ENCODE peak calls at places on chromosomes 6 and 20, in ten cellular contexts. One of them, this sample, is unnamed.

GRCh38 chr6:163679012-163679660 is 264.6 kb downstream of the QKI start:
- DNase-seq in mucosa of gallbladder: no peak
- DNase-seq in Peyer's patch: no peak
- DNase-seq in SK-MEL-5: no peak
- DNase-seq in GDM1: no peak
- DNase-seq in CD4-positive, alpha-beta T cell: no peak
- DNase-seq in LoVo: no peak
- DNase-seq in CD4-positive, alpha-beta memory T cell: no peak
- DNase-seq in SHP77 treated with DMSO at 0.1 percent for 48 hours: no peak
- DNase-seq in NCI-H774: no peak
- DNase-seq in this sample: no peak

GRCh38 chr6:133610974-133611373 is 277.9 kb upstream of the TCF21 start:
- DNase-seq in CD4-positive, alpha-beta memory T cell: no peak
- DNase-seq in NCI-H774: no peak
- DNase-seq in mucosa of gallbladder: no peak
- DNase-seq in SK-MEL-5: no peak
- DNase-seq in Peyer's patch: no peak
- DNase-seq in GDM1: no peak
- DNase-seq in LoVo: no peak
- DNase-seq in SHP77 treated with DMSO at 0.1 percent for 48 hours: no peak
- DNase-seq in CD4-positive, alpha-beta T cell: no peak
- DNase-seq in this sample: no peak

GRCh38 chr20:57835462-57836455 is 125.9 kb upstream of the PMEPA1 start:
- DNase-seq in NCI-H774: no peak
- DNase-seq in CD4-positive, alpha-beta memory T cell: no peak
- DNase-seq in SHP77 treated with DMSO at 0.1 percent for 48 hours: no peak
- DNase-seq in LoVo: no peak
- DNase-seq in CD4-positive, alpha-beta T cell: no peak
- DNase-seq in GDM1: no peak
- DNase-seq in Peyer's patch: no peak
- DNase-seq in SK-MEL-5: no peak
- DNase-seq in mucosa of gallbladder: no peak
- DNase-seq in this sample: no peak

GRCh38 chr6:19753822-19754221 is 83.3 kb upstream of the ID4 start:
- DNase-seq in SHP77 treated with DMSO at 0.1 percent for 48 hours: no peak
- DNase-seq in CD4-positive, alpha-beta memory T cell: no peak
- DNase-seq in Peyer's patch: no peak
- DNase-seq in LoVo: no peak
- DNase-seq in CD4-positive, alpha-beta T cell: no peak
- DNase-seq in NCI-H774: peak; percentile 79
- DNase-seq in SK-MEL-5: no peak
- DNase-seq in GDM1: no peak
- DNase-seq in mucosa of gallbladder: no peak
- DNase-seq in this sample: no peak

GRCh38 chr6:4671587-4672115 is 104.6 kb upstream of the CDYL start:
- DNase-seq in LoVo: no peak
- DNase-seq in CD4-positive, alpha-beta T cell: no peak
- DNase-seq in NCI-H774: no peak
- DNase-seq in SHP77 treated with DMSO at 0.1 percent for 48 hours: no peak
- DNase-seq in Peyer's patch: no peak
- DNase-seq in CD4-positive, alpha-beta memory T cell: no peak
- DNase-seq in GDM1: no peak
- DNase-seq in SK-MEL-5: no peak
- DNase-seq in mucosa of gallbladder: no peak
- DNase-seq in this sample: no peak

GRCh38 chr6:31652925-31653724 is 664 bp upstream of the BAG6 start:
- DNase-seq in CD4-positive, alpha-beta T cell: no peak
- DNase-seq in SK-MEL-5: peak; percentile 90
- DNase-seq in GDM1: peak; percentile 94
- DNase-seq in LoVo: no peak
- DNase-seq in NCI-H774: peak; percentile 91
- DNase-seq in Peyer's patch: peak; percentile 96
- DNase-seq in SHP77 treated with DMSO at 0.1 percent for 48 hours: no peak
- DNase-seq in CD4-positive, alpha-beta memory T cell: no peak
- DNase-seq in mucosa of gallbladder: peak; percentile 90
- DNase-seq in this sample: peak; percentile 92

GRCh38 chr6:117483645-117484016 is 1.2 kb downstream of the DCBLD1 start:
- DNase-seq in NCI-H774: peak; percentile 47
- DNase-seq in GDM1: no peak
- DNase-seq in LoVo: peak; percentile 24
- DNase-seq in SK-MEL-5: peak; percentile 32
- DNase-seq in mucosa of gallbladder: no peak
- DNase-seq in SHP77 treated with DMSO at 0.1 percent for 48 hours: peak; percentile 36
- DNase-seq in CD4-positive, alpha-beta memory T cell: peak; percentile 14
- DNase-seq in Peyer's patch: no peak
- DNase-seq in CD4-positive, alpha-beta T cell: no peak
- DNase-seq in this sample: peak; percentile 32

GRCh38 chr6:155128971-155129370 is 133.9 kb downstream of the TIAM2 start:
- DNase-seq in SK-MEL-5: no peak
- DNase-seq in SHP77 treated with DMSO at 0.1 percent for 48 hours: no peak
- DNase-seq in CD4-positive, alpha-beta T cell: no peak
- DNase-seq in CD4-positive, alpha-beta memory T cell: no peak
- DNase-seq in LoVo: no peak
- DNase-seq in Peyer's patch: no peak
- DNase-seq in mucosa of gallbladder: no peak
- DNase-seq in GDM1: no peak
- DNase-seq in NCI-H774: no peak
- DNase-seq in this sample: no peak

GRCh38 chr20:45433316-45433715 is 17.4 kb downstream of the PIGT start:
- DNase-seq in SK-MEL-5: no peak
- DNase-seq in GDM1: no peak
- DNase-seq in mucosa of gallbladder: peak; percentile 53
- DNase-seq in CD4-positive, alpha-beta T cell: no peak
- DNase-seq in Peyer's patch: peak; percentile 57
- DNase-seq in SHP77 treated with DMSO at 0.1 percent for 48 hours: no peak
- DNase-seq in NCI-H774: no peak
- DNase-seq in LoVo: no peak
- DNase-seq in CD4-positive, alpha-beta memory T cell: no peak
- DNase-seq in this sample: no peak

GRCh38 chr6:22521035-22521434 is 48.3 kb upstream of the HDGFL1 start:
- DNase-seq in SK-MEL-5: no peak
- DNase-seq in NCI-H774: no peak
- DNase-seq in GDM1: no peak
- DNase-seq in LoVo: peak; percentile 1
- DNase-seq in SHP77 treated with DMSO at 0.1 percent for 48 hours: no peak
- DNase-seq in CD4-positive, alpha-beta T cell: no peak
- DNase-seq in mucosa of gallbladder: no peak
- DNase-seq in CD4-positive, alpha-beta memory T cell: no peak
- DNase-seq in Peyer's patch: no peak
- DNase-seq in this sample: no peak

GRCh38 chr6:169622618-169623017 is 79.2 kb downstream of the WDR27 start:
- DNase-seq in SHP77 treated with DMSO at 0.1 percent for 48 hours: no peak
- DNase-seq in Peyer's patch: no peak
- DNase-seq in mucosa of gallbladder: no peak
- DNase-seq in LoVo: no peak
- DNase-seq in CD4-positive, alpha-beta memory T cell: no peak
- DNase-seq in NCI-H774: no peak
- DNase-seq in GDM1: no peak
- DNase-seq in CD4-positive, alpha-beta T cell: no peak
- DNase-seq in SK-MEL-5: no peak
- DNase-seq in this sample: no peak

GRCh38 chr20:15609956-15610355 is 963.3 kb downstream of the KIF16B start:
- DNase-seq in CD4-positive, alpha-beta T cell: no peak
- DNase-seq in SHP77 treated with DMSO at 0.1 percent for 48 hours: no peak
- DNase-seq in SK-MEL-5: no peak
- DNase-seq in GDM1: no peak
- DNase-seq in Peyer's patch: no peak
- DNase-seq in mucosa of gallbladder: no peak
- DNase-seq in CD4-positive, alpha-beta memory T cell: no peak
- DNase-seq in LoVo: no peak
- DNase-seq in NCI-H774: no peak
- DNase-seq in this sample: no peak